ENCODE peak calls at places on chromosomes 12 and 14, in ten cellular contexts. L, W, T, R, O, S, Q, P, I and K are unnamed samples.

GRCh38 chr14:53127151-53127550 is 26.0 kb downstream of the DDHD1 start:
- DNase-seq in L (no peak), W (no peak), T (no peak), R (no peak), O (no peak), S (no peak), Q (no peak), P (no peak), I (no peak), K (no peak)

GRCh38 chr12:129901256-129901655 is 2.6 kb downstream of the TMEM132D start:
- DNase-seq in L (peak; percentile 58), W (no peak), T (no peak), R (no peak), O (no peak), S (no peak), Q (no peak), P (no peak), I (peak; percentile 29), K (no peak)

GRCh38 chr12:112961074-112961473 is 17.2 kb upstream of the OAS2 start:
- DNase-seq in L (no peak), W (no peak), T (no peak), R (no peak), O (no peak), S (no peak), Q (no peak), P (no peak), I (no peak), K (peak; percentile 54)

GRCh38 chr12:129772463-129773169 is 131.2 kb downstream of the TMEM132D start:
- DNase-seq in L (peak; percentile 88), W (no peak), T (no peak), R (no peak), O (no peak), S (no peak), Q (no peak), P (peak; percentile 5), I (peak; percentile 18), K (no peak)

GRCh38 chr14:30553311-30553989 is 5.5 kb upstream of the G2E3 start:
- DNase-seq in L (peak; percentile 56), W (no peak), T (no peak), R (no peak), O (no peak), S (no peak), Q (no peak), P (no peak), I (no peak), K (no peak)

GRCh38 chr12:1827806-1828805 is 7.7 kb downstream of the LRTM2 start:
- DNase-seq in L (no peak), W (no peak), T (no peak), R (no peak), O (no peak), S (no peak), Q (no peak), P (no peak), I (no peak), K (no peak)

GRCh38 chr12:118188690-118189371 is 52.9 kb downstream of the PEBP1 start:
- DNase-seq in L (peak; percentile 2), W (peak; percentile 39), T (no peak), R (no peak), O (no peak), S (no peak), Q (no peak), P (peak; percentile 79), I (no peak), K (no peak)

GRCh38 chr14:51852541-51852940 is 7.9 kb upstream of the GNG2 start:
- DNase-seq in L (no peak), W (no peak), T (no peak), R (no peak), O (no peak), S (no peak), Q (no peak), P (peak; percentile 41), I (no peak), K (no peak)

GRCh38 chr14:37247777-37248461 is 50.2 kb downstream of the MIPOL1 start:
- DNase-seq in L (no peak), W (no peak), T (no peak), R (no peak), O (no peak), S (no peak), Q (no peak), P (no peak), I (no peak), K (no peak)

GRCh38 chr14:73167727-73168126 is 31.4 kb downstream of the PSEN1 start:
- DNase-seq in L (no peak), W (no peak), T (no peak), R (no peak), O (no peak), S (no peak), Q (no peak), P (no peak), I (no peak), K (no peak)

GRCh38 chr14:73166399-73166798 is 30.1 kb downstream of the PSEN1 start:
- DNase-seq in L (no peak), W (no peak), T (no peak), R (no peak), O (no peak), S (no peak), Q (no peak), P (no peak), I (no peak), K (no peak)

GRCh38 chr14:73168691-73169090 is 32.4 kb downstream of the PSEN1 start:
- DNase-seq in L (no peak), W (no peak), T (no peak), R (no peak), O (no peak), S (no peak), Q (no peak), P (no peak), I (no peak), K (no peak)

GRCh38 chr14:73170686-73171085 is 34.4 kb downstream of the PSEN1 start:
- DNase-seq in L (no peak), W (no peak), T (no peak), R (no peak), O (no peak), S (no peak), Q (no peak), P (no peak), I (no peak), K (no peak)

DNA sequence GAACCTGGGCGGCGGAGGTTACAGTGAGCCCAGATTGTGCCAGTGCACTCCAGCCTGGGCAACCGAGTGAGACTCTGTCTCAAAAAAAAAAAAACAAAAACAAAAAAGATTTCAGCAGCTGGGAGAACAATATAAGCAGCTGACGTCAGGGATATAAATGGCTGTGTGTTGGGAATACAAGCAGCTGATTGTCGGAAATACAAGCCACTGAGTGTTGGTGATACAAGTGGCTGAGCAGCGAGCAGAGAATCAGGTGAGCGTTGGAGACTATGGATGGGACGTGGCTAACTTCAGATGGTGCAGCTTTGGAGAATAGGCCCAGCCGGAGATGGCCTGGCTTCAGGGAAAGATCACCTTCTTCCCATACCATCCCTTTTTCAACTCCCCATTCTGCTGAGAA is 32.0 kb downstream of the PSEN1 start:
- DNase-seq in L (no peak), W (no peak), T (no peak), R (no peak), O (no peak), S (no peak), Q (no peak), P (no peak), I (no peak), K (no peak)
- H3K4me3 ChIP-seq in L (no peak overlapping the region), W (no peak overlapping the region), T (no peak overlapping the region), R (no peak overlapping the region), O (no peak overlapping the region), S (no peak overlapping the region), Q (no peak overlapping the region), P (no peak overlapping the region), I (no peak overlapping the region), K (no peak overlapping the region)

DNA sequence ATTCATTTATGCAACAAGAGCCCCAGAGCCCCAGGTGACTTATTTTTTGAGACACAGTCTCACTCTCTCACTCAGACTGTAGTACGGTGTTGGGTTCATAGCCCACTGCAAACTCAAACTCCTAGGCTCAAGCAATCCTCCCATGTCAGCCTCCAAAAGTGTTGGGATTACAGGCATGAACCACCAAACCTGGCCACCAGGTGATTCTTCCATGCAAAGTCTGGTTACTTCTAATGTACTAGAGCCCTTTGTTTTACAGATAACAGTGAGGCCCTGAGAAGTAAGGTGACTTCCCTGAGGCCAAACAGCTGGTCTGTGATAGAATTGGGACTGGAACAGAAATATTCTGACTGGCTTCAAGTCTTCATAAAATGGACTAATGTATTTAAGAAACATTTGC is 10.0 kb upstream of the KCNK10 start:
- DNase-seq in L (no peak), W (no peak), T (no peak), R (no peak), O (no peak), S (no peak), Q (no peak), P (no peak), I (no peak), K (no peak)
- TF ChIP-seq CTCF in L (no peak), W (no peak), T (no peak), R (no peak), O (no peak), S (no peak), Q (no peak), P (no peak), I (no peak), K (no peak)

GRCh38 chr14:57066463-57066862 is 202.2 kb downstream of the EXOC5 start:
- DNase-seq in L (no peak), W (no peak), T (no peak), R (no peak), O (no peak), S (no peak), Q (no peak), P (no peak), I (no peak), K (no peak)
- H3K4me3 ChIP-seq in L (no peak overlapping the region), W (no peak overlapping the region), T (no peak overlapping the region), R (no peak overlapping the region), O (no peak overlapping the region), S (no peak overlapping the region), Q (no peak overlapping the region), P (no peak overlapping the region), I (no peak overlapping the region), K (no peak overlapping the region)

GRCh38 chr12:46296822-46297221 is 28.0 kb upstream of the SLC38A1 start:
- DNase-seq in L (no peak), W (no peak), T (no peak), R (no peak), O (no peak), S (no peak), Q (no peak), P (no peak), I (no peak), K (no peak)

GRCh38 chr12:46292754-46293402 is 24.0 kb upstream of the SLC38A1 start:
- DNase-seq in L (no peak), W (no peak), T (no peak), R (no peak), O (no peak), S (no peak), Q (no peak), P (peak; percentile 11), I (no peak), K (no peak)
- TF ChIP-seq CTCF in L (peak; percentile 44), W (no peak), T (no peak), R (no peak), O (peak; percentile 12), S (no peak), Q (peak; percentile 7), P (peak; percentile 39), I (peak; percentile 5), K (no peak)